ENCODE peak calls at places on chromosome 17, in ten cellular contexts. N, Z, Y, A, W, T, V, O, U and H are unnamed samples.

GRCh38 chr17:81302861-81303326 is 7.8 kb upstream of the SLC38A10 start:
- DNase-seq in N (peak; percentile 51), Z (no peak), Y (no peak), A (no peak), W (no peak), T (no peak), V (no peak), O (no peak), U (no peak), H (peak; percentile 54)

GRCh38 chr17:59838196-59838911 is 54.4 kb downstream of the TUBD1 start:
- DNase-seq in N (no peak), Z (no peak), Y (peak; percentile 16), A (no peak), W (no peak), T (peak; percentile 54), V (no peak), O (peak; percentile 89), U (no peak), H (no peak)

GRCh38 chr17:7114241-7114874 is at the start of gene ASGR2:
- DNase-seq in N (no peak), Z (no peak), Y (no peak), A (no peak), W (no peak), T (no peak), V (no peak), O (no peak), U (no peak), H (no peak)

GRCh38 chr17:63442074-63442473 is 4.0 kb downstream of the CYB561 start:
- DNase-seq in N (no peak), Z (no peak), Y (no peak), A (no peak), W (no peak), T (no peak), V (no peak), O (no peak), U (no peak), H (no peak)

GRCh38 chr17:20998571-20999043 is 44.2 kb downstream of the USP22 start:
- DNase-seq in N (no peak), Z (no peak), Y (no peak), A (no peak), W (no peak), T (no peak), V (no peak), O (no peak), U (no peak), H (no peak)

GRCh38 chr17:78684026-78684425 is 98.0 kb downstream of the CYTH1 start:
- DNase-seq in N (no peak), Z (no peak), Y (no peak), A (no peak), W (no peak), T (no peak), V (no peak), O (peak; percentile 29), U (peak; percentile 31), H (no peak)

GRCh38 chr17:48144976-48145798 is 37.6 kb downstream of the SNX11 start:
- DNase-seq in N (no peak), Z (no peak), Y (no peak), A (no peak), W (no peak), T (no peak), V (no peak), O (no peak), U (no peak), H (no peak)

GRCh38 chr17:15510361-15510760 is 42.9 kb upstream of the CDRT4 start:
- DNase-seq in N (no peak), Z (peak; percentile 69), Y (no peak), A (no peak), W (no peak), T (peak; percentile 82), V (no peak), O (no peak), U (no peak), H (no peak)

GRCh38 chr17:32813021-32813420 is 63.9 kb downstream of the MYO1D start:
- DNase-seq in N (no peak), Z (peak; percentile 71), Y (no peak), A (no peak), W (no peak), T (peak; percentile 80), V (no peak), O (no peak), U (no peak), H (no peak)

GRCh38 chr17:48629411-48629759 is 3.2 kb upstream of the HOXB9 start:
- DNase-seq in N (no peak), Z (no peak), Y (no peak), A (no peak), W (no peak), T (no peak), V (no peak), O (no peak), U (no peak), H (peak; percentile 16)

GRCh38 chr17:29789186-29790170 is 140.6 kb downstream of the SSH2 start:
- DNase-seq in N (no peak), Z (no peak), Y (no peak), A (no peak), W (no peak), T (peak; percentile 41), V (no peak), O (no peak), U (no peak), H (no peak)

GRCh38 chr17:7014995-7015586 is 2.7 kb downstream of the RNASEK start:
- DNase-seq in N (no peak), Z (peak; percentile 57), Y (no peak), A (no peak), W (peak; percentile 70), T (peak; percentile 59), V (peak; percentile 77), O (no peak), U (no peak), H (no peak)

GRCh38 chr17:15348030-15348429 is 6.6 kb upstream of the TEKT3 start:
- DNase-seq in N (no peak), Z (peak; percentile 42), Y (no peak), A (no peak), W (no peak), T (peak; percentile 28), V (no peak), O (no peak), U (peak; percentile 65), H (no peak)

GRCh38 chr17:40726919-40727318 is 23.4 kb upstream of the KRT24 start:
- DNase-seq in N (no peak), Z (no peak), Y (no peak), A (no peak), W (no peak), T (no peak), V (no peak), O (no peak), U (no peak), H (no peak)

GRCh38 chr17:9684955-9685621 is 39.8 kb downstream of the USP43 start:
- DNase-seq in N (no peak), Z (no peak), Y (no peak), A (no peak), W (no peak), T (no peak), V (no peak), O (no peak), U (no peak), H (no peak)

GRCh38 chr17:1078831-1079561 is 82.1 kb downstream of the TIMM22 start:
- DNase-seq in N (no peak), Z (no peak), Y (no peak), A (peak; percentile 49), W (no peak), T (no peak), V (no peak), O (peak; percentile 39), U (peak; percentile 57), H (peak; percentile 54)

GRCh38 chr17:79915850-79916430 is 76.7 kb upstream of the CBX4 start:
- DNase-seq in N (peak; percentile 13), Z (peak; percentile 73), Y (no peak), A (no peak), W (peak; percentile 16), T (peak; percentile 22), V (no peak), O (no peak), U (no peak), H (no peak)

GRCh38 chr17:8300629-8301242 is 5.5 kb upstream of the SLC25A35 start:
- DNase-seq in N (peak; percentile 43), Z (peak; percentile 85), Y (peak; percentile 44), A (peak; percentile 67), W (peak; percentile 50), T (peak; percentile 65), V (peak; percentile 46), O (peak; percentile 78), U (peak; percentile 20), H (peak; percentile 58)

GRCh38 chr17:73616120-73616872 is 27.9 kb downstream of the SDK2 start:
- DNase-seq in N (no peak), Z (no peak), Y (no peak), A (no peak), W (no peak), T (no peak), V (no peak), O (no peak), U (no peak), H (no peak)

GRCh38 chr17:6752068-6752909 is 3.6 kb upstream of the XAF1 start:
- DNase-seq in N (peak; percentile 48), Z (peak; percentile 96), Y (no peak), A (peak; percentile 63), W (no peak), T (peak; percentile 100), V (no peak), O (no peak), U (no peak), H (no peak)

GRCh38 chr17:21019976-21020575 is 22.7 kb downstream of the USP22 start:
- DNase-seq in N (peak; percentile 55), Z (peak; percentile 60), Y (no peak), A (no peak), W (peak; percentile 39), T (peak; percentile 41), V (peak; percentile 48), O (peak; percentile 23), U (no peak), H (no peak)

GRCh38 chr17:7857724-7858486 is at the start of gene CYB5D1:
- DNase-seq in N (peak; percentile 90), Z (peak; percentile 85), Y (peak; percentile 80), A (peak; percentile 92), W (peak; percentile 81), T (peak; percentile 93), V (peak; percentile 83), O (peak; percentile 98), U (peak; percentile 88), H (peak; percentile 77)